ENCODE peak calls at places on chromosomes 2 and 18, in five cellular contexts. A is lower leg skin, C is GM10248, D is transverse colon, G is activated T-cell treated with anti-CD3 and anti-CD28 coated beads for 4 hours. M is an unnamed sample.

GRCh38 chr18:3360211-3360610 is 89.8 kb upstream of the TGIF1 start:
- DNase-seq in A (no peak), C (no peak), D (no peak), G (no peak), M (no peak)

GRCh38 chr2:162072976-162073775 is 839 bp downstream of the DPP4 start:
- DNase-seq in A (no peak), C (peak; percentile 20), D (peak; percentile 14), G (peak; percentile 8), M (no peak)

GRCh38 chr2:128413014-128413717 is 94.5 kb upstream of the HS6ST1 start:
- DNase-seq in A (peak; percentile 53), C (no peak), D (no peak), G (no peak), M (no peak)

GRCh38 chr18:75784413-75784812 is 356.9 kb upstream of the SMIM21 start:
- DNase-seq in A (no peak), C (no peak), D (no peak), G (no peak), M (no peak)

GRCh38 chr18:73099759-73100158 is 232.0 kb upstream of the NETO1 start:
- DNase-seq in A (no peak), C (no peak), D (no peak), G (no peak), M (no peak)

GRCh38 chr2:201246280-201246679 is 14.1 kb upstream of the CASP8 start:
- DNase-seq in A (peak; percentile 29), C (no peak), D (no peak), G (no peak), M (no peak)

GRCh38 chr2:158518083-158518482 is 61.3 kb downstream of the PKP4 start:
- DNase-seq in A (no peak), C (no peak), D (no peak), G (no peak), M (peak; percentile 7)

GRCh38 chr2:189379731-189380261 is 61.5 kb upstream of the WDR75 start:
- DNase-seq in A (no peak), C (no peak), D (no peak), G (no peak), M (no peak)

GRCh38 chr2:118197011-118197695 is 108.9 kb downstream of the INSIG2 start:
- DNase-seq in A (no peak), C (no peak), D (no peak), G (no peak), M (no peak)

GRCh38 chr2:226474131-226474530 is 325.5 kb downstream of the IRS1 start:
- DNase-seq in A (no peak), C (no peak), D (no peak), G (no peak), M (no peak)

GRCh38 chr2:207530160-207531023 is 630 bp downstream of the CREB1 start:
- DNase-seq in A (peak; percentile 90), C (peak; percentile 41), D (peak; percentile 58), G (peak; percentile 35), M (no peak)

GRCh38 chr2:219362524-219363164 is 25.1 kb downstream of the DNPEP start:
- DNase-seq in A (no peak), C (no peak), D (peak; percentile 44), G (no peak), M (peak; percentile 54)

GRCh38 chr2:45439788-45440773 is 171.0 kb downstream of the SRBD1 start:
- DNase-seq in A (no peak), C (peak; percentile 17), D (no peak), G (no peak), M (no peak)

M was measured in HL-60.